ENCODE peak calls at places on chromosomes 7 and 10, in eight cellular contexts. L is kidney, M is upper lobe of right lung, O is thoracic aorta, E is GM23338, F is right atrium auricular region, G is sigmoid colon, H is psoas muscle. R is an unnamed sample.

GRCh38 chr7:19984231-19984632 is 210.8 kb upstream of the TMEM196 start:
- DNase-seq in O (no peak), L (peak; percentile 37), H (no peak), G (no peak), E (peak; percentile 51), F (no peak), M (no peak), R (no peak)

GRCh38 chr7:1160665-1161010 is 642 bp upstream of the ZFAND2A start:
- DNase-seq in O (no peak), E (peak; percentile 28), M (no peak), G (no peak), F (no peak), L (peak; percentile 81), H (peak; percentile 66), R (no peak)

GRCh38 chr7:1692500-1693418 is 22.7 kb downstream of the ELFN1 start:
- DNase-seq in O (no peak), H (peak; percentile 16), E (no peak), M (peak; percentile 46), F (no peak), L (no peak), G (no peak), R (no peak)

GRCh38 chr10:19702215-19702614 is 114.0 kb upstream of the PLXDC2 start:
- DNase-seq in G (no peak), H (no peak), M (no peak), F (no peak), E (no peak), L (no peak), O (no peak), R (no peak)

GRCh38 chr10:104085801-104086400 is at the start of gene COL17A1:
- DNase-seq in L (no peak), F (no peak), H (no peak), M (no peak), O (no peak), E (no peak), G (no peak), R (no peak)

GRCh38 chr10:108097258-108097657 is 932.8 kb upstream of the SORCS1 start:
- DNase-seq in O (no peak), F (no peak), H (peak; percentile 36), L (no peak), E (no peak), G (no peak), M (no peak), R (no peak)

GRCh38 chr10:68073631-68074403 is 1.3 kb downstream of the HERC4 start:
- DNase-seq in O (no peak), H (no peak), G (no peak), F (no peak), E (no peak), L (no peak), M (no peak), R (peak; percentile 62)

GRCh38 chr7:130943336-130943901 is 209.4 kb upstream of the KLF14 start:
- DNase-seq in M (no peak), L (no peak), F (no peak), H (no peak), G (no peak), O (no peak), E (no peak), R (peak; percentile 35)

GRCh38 chr7:2012044-2012900 is 220.5 kb downstream of the MAD1L1 start:
- DNase-seq in F (no peak), O (no peak), L (peak; percentile 60), H (peak; percentile 40), G (peak; percentile 48), E (no peak), M (peak; percentile 57), R (peak; percentile 78)

GRCh38 chr7:27933691-27934565 is 194.0 kb downstream of the TAX1BP1 start:
- DNase-seq in H (no peak), O (no peak), M (no peak), L (no peak), F (no peak), G (no peak), E (peak; percentile 61), R (no peak)

GRCh38 chr10:48306870-48307531 is 524 bp downstream of the MAPK8 start:
- DNase-seq in M (peak; percentile 86), O (peak; percentile 11), F (peak; percentile 66), L (peak; percentile 88), H (peak; percentile 81), G (peak; percentile 75), E (peak; percentile 37), R (peak; percentile 96)

GRCh38 chr7:816751-817671 is 15.3 kb upstream of the SUN1 start:
- DNase-seq in H (no peak), M (peak; percentile 75), F (no peak), L (peak; percentile 81), E (peak; percentile 49), O (no peak), G (peak; percentile 69), R (peak; percentile 89)

GRCh38 chr10:75417522-75417927 is 13.9 kb upstream of the LRMDA start:
- DNase-seq in F (no peak), L (no peak), G (no peak), M (peak; percentile 11), E (peak; percentile 87), O (no peak), H (no peak), R (no peak)

GRCh38 chr7:21771261-21771660 is 174.4 kb downstream of the CDCA7L start:
- DNase-seq in G (no peak), M (no peak), H (no peak), F (no peak), O (no peak), E (no peak), L (no peak), R (no peak)

GRCh38 chr7:455110-455928 is 64.3 kb downstream of the PDGFA start:
- DNase-seq in F (no peak), O (peak; percentile 39), H (peak; percentile 70), G (no peak), E (no peak), M (no peak), L (peak; percentile 92), R (peak; percentile 96)

GRCh38 chr7:16744518-16745250 is 8.9 kb upstream of the TSPAN13 start:
- DNase-seq in G (no peak), M (no peak), F (no peak), E (no peak), O (no peak), H (no peak), L (no peak), R (no peak)

DNA sequence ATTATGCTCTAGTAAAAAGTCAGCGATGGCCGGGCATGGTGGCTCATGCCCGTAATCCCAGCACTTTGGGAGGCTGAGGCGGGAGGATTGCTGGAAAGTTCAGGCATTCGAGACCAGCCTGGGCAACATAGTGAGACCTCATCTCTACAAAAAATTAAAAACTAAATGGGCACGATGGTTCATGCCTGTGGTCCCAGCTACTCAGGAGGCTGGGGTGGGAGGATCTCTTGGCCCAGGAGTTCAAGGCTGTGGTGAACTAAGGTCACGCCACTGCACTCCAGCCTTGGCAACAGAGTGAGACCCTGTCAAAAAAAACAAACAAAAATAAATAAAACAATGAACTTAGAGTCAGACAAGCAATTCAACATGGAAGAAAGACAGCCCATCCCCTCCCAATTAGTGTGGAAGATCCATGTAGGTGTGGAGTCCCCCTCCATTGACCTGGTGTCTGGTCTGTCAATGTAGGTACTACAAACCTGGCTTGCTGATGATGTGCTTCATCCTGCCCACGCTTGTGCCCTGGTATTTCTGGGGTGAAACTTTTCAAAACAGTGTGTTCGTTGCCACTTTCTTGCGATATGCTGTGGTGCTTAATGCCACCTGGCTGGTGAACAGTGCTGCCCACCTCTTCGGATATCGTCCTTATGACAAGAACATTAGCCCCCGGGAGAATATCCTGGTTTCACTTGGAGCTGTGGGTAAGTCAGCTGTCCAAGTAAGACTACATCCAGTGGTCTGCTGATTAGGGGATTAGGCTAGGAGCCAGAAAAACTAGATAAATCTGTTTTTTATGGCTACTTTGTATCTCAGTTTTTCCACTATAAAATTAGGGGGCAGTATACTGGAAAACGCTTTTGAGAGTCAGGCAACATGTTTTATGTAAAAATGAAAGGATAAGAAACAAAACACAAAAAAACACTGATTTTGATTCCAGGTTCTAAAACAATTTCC is 9.3 kb downstream of the SCD start:
- DNase-seq in G (no peak), O (no peak), L (no peak), M (no peak), F (no peak), E (no peak), H (no peak), R (no peak)
- H3K36me3 ChIP-seq in G (no peaks in the 10 kb centered on the region), O (peaks cover 5% of the 10 kb centered on the region), L (no peaks in the 10 kb centered on the region), M (peaks cover 35% of the 10 kb centered on the region), F (no peaks in the 10 kb centered on the region), E (peaks cover 97% of the 10 kb centered on the region), H (no peaks in the 10 kb centered on the region), R (peaks cover 44% of the 10 kb centered on the region)

DNA sequence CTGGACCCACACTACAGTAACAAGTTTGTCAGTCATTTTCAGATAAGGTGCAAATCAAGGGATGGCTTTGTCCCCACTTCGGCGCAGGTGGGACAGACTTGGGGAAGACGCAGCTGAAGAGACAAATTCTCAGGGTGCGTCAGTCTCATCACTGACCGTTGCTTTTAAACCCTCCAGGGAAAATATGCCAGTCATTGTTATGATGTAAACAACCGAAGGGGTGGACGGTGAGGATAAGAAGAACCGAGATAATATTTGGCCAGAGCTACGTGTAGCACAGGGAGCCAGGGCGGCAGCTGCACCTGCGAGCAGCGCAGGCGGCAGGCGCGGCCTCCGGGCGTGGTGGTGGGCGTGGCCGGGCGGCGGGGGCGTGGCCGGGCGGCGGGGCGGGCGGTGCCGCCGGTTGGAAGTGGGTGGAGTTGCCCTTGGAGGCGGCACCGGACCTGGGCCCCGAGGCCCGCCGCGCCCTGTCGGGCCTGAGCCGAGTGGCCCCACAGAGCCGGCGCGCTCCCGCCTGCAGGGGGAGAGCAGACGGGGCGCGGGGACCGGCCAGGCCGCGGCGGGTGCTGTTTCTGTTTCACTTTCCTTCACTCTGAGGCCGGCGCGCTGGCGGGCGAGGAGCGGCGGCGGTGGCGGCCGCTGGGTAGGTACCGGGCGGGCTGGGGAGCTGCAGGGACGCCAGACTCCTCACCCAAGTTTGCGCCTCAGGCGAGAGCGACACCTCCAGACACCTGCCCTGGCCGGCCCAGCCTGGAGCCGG is at the start of gene PCGF5:
- DNase-seq in M (peak; percentile 97), O (peak; percentile 31), F (peak; percentile 84), L (peak; percentile 98), G (peak; percentile 94), E (peak; percentile 90), H (peak; percentile 96), R (peak; percentile 99)
- TF ChIP-seq CTCF in M (peak; percentile 30), O (peak; percentile 45), F (no peak), L (peak; percentile 33), G (peak; percentile 18), E (peak; percentile 15), H (peak; percentile 37), R (peak; percentile 7)

DNA sequence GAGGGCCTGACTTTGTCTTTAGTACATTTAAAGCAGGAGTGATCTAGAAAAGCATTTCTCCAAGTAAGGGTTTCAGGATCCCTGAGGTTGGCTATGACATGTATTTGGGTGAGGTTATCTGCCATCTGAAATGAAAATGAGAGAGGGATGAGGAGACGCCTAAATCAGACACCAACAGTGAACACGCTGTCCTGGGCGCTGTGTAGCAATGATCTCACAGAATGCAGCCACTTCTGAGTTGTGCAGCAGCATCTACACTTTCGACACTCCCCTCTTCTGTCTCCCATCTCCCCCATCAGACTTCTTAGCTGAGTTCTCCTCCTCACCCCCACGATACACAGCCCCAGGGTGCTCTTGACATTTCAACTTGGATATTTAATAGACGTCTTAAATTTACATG is 95.4 kb downstream of the SVIL start:
- DNase-seq in H (peak; percentile 62), E (no peak), F (peak; percentile 53), G (no peak), M (no peak), L (no peak), O (no peak), R (no peak)
- H3K4me1 ChIP-seq in H (peaks cover 92% of the 10 kb centered on the region), E (no peaks in the 10 kb centered on the region), F (no peaks in the 10 kb centered on the region), G (no peaks in the 10 kb centered on the region), M (peaks cover 15% of the 10 kb centered on the region), L (peaks cover 7% of the 10 kb centered on the region), O (peaks cover 29% of the 10 kb centered on the region), R (peaks cover 24% of the 10 kb centered on the region)

DNA sequence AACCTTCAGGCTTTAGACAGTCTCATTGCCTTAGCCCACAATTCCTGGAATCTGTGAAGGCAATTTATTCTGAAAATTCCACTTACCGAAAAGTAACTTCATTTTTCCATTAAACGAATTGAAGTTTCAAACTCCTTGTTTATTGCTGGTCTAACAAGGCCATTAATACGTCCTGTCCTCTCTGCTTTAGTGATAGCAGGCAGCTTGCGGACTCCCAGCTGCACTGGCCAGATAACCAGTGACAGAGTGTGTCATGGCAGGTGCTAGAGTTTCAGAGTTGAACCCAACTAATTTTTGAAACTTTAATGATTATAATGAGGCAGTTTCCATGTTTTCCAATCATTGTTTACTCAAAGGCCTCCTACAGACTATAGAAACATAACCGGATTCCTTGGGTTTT is 31.1 kb downstream of the LOXL4 start:
- DNase-seq in F (no peak), E (no peak), M (no peak), H (no peak), G (no peak), O (no peak), L (no peak), R (no peak)
- H3K36me3 ChIP-seq in F (peaks cover 39% of the 10 kb centered on the region), E (no peaks in the 10 kb centered on the region), M (peaks cover 73% of the 10 kb centered on the region), H (peaks cover 53% of the 10 kb centered on the region), G (peaks cover 4% of the 10 kb centered on the region), O (peaks cover 23% of the 10 kb centered on the region), L (peaks cover 10% of the 10 kb centered on the region), R (peaks cover 13% of the 10 kb centered on the region)

R was measured in osteoblast.